ENCODE peak calls at places on chromosomes 5 and 9, in eight cellular contexts. A is psoas muscle, Y is substantia nigra, U is caudate nucleus, J is choroid plexus epithelial cell, G is PC-3, W is NCI-H1105 treated with DMSO at 0.1 percent for 48 hours, M is GM10248. Q is an unnamed sample.

GRCh38 chr9:136539427-136540412 is 6.1 kb downstream of the NOTCH1 start:
- DNase-seq in A (peak; percentile 85), Y (no peak), G (peak; percentile 94), M (peak; percentile 88), U (no peak), J (peak; percentile 51), W (no peak), Q (peak; percentile 41)

GRCh38 chr5:2188661-2189060 is 305.9 kb upstream of the IRX4 start:
- DNase-seq in A (no peak), U (no peak), M (no peak), W (no peak), G (no peak), J (no peak), Y (no peak), Q (no peak)

GRCh38 chr5:4781312-4781711 is 358.8 kb upstream of the ADAMTS16 start:
- DNase-seq in G (no peak), U (no peak), A (no peak), Y (no peak), M (no peak), W (no peak), J (no peak), Q (no peak)

GRCh38 chr5:78533356-78533755 is 115.2 kb downstream of the LHFPL2 start:
- DNase-seq in G (peak; percentile 49), U (no peak), A (no peak), Y (no peak), M (peak; percentile 46), W (peak; percentile 24), J (peak; percentile 75), Q (no peak)

GRCh38 chr9:5951686-5952211 is 61.1 kb downstream of the MLANA start:
- DNase-seq in U (no peak), M (no peak), J (peak; percentile 66), W (no peak), A (no peak), G (peak; percentile 70), Y (no peak), Q (no peak)

GRCh38 chr5:111384220-111384619 is 128.1 kb downstream of the STARD4 start:
- DNase-seq in G (peak; percentile 21), A (no peak), Y (no peak), W (peak; percentile 29), M (no peak), J (peak; percentile 30), U (no peak), Q (no peak)

GRCh38 chr9:99712214-99712613 is 109.5 kb upstream of the NR4A3 start:
- DNase-seq in A (no peak), U (no peak), W (no peak), M (no peak), J (no peak), Y (no peak), G (no peak), Q (no peak)

GRCh38 chr5:126656397-126657007 is 55.8 kb downstream of the PHAX start:
- DNase-seq in M (peak; percentile 49), W (peak; percentile 29), G (peak; percentile 48), J (peak; percentile 76), Y (no peak), A (no peak), U (no peak), Q (peak; percentile 10)

GRCh38 chr5:1815071-1815786 is 14.0 kb downstream of the NDUFS6 start:
- DNase-seq in W (no peak), G (no peak), J (no peak), Y (no peak), M (no peak), A (no peak), U (no peak), Q (no peak)

GRCh38 chr9:22211588-22212360 is 202.7 kb upstream of the CDKN2B start:
- DNase-seq in U (no peak), Y (no peak), J (peak; percentile 98), W (no peak), G (peak; percentile 96), A (no peak), M (no peak), Q (no peak)

GRCh38 chr9:134605969-134606363 is 35.6 kb upstream of the COL5A1 start:
- DNase-seq in J (no peak), U (no peak), W (no peak), M (no peak), Y (no peak), G (no peak), A (no peak), Q (no peak)

GRCh38 chr5:172150514-172151425 is 37.3 kb downstream of the STK10 start:
- DNase-seq in Y (no peak), G (no peak), M (peak; percentile 68), U (no peak), W (no peak), J (peak; percentile 22), A (peak; percentile 46), Q (no peak)

Q was measured in NCI-H2029.